ENCODE peak calls at places on chromosomes 2 and 18, in nine cellular contexts. One of them, this sample, is unnamed.

GRCh38 chr2:120442541-120442922 is 96.6 kb downstream of the INHBB start:
- DNase-seq in activated CD8-positive, alpha-beta memory T cell treated with anti-CD3 and anti-CD28 coated beads, Interleukin-2, amount 50 U/mL, for 48 hours: no peak
- DNase-seq in effector CD4-positive, alpha-beta T cell: no peak
- DNase-seq in A673: no peak
- DNase-seq in NCI-H2081: no peak
- DNase-seq in ELR: no peak
- DNase-seq in GM03348: no peak
- DNase-seq in stimulated activated CD8-positive, alpha-beta memory T cell treated with anti-CD3 and anti-CD28 coated beads, Interleukin-2, amount 100 ng/mL, for 48 hours: no peak
- DNase-seq in kidney epithelial cell: no peak
- DNase-seq in this sample: no peak

GRCh38 chr2:72719416-72719815 is 106.4 kb downstream of the EXOC6B start:
- DNase-seq in GM03348: no peak
- DNase-seq in effector CD4-positive, alpha-beta T cell: no peak
- DNase-seq in NCI-H2081: no peak
- DNase-seq in stimulated activated CD8-positive, alpha-beta memory T cell treated with anti-CD3 and anti-CD28 coated beads, Interleukin-2, amount 100 ng/mL, for 48 hours: no peak
- DNase-seq in kidney epithelial cell: peak
- DNase-seq in ELR: peak
- DNase-seq in A673: peak
- DNase-seq in activated CD8-positive, alpha-beta memory T cell treated with anti-CD3 and anti-CD28 coated beads, Interleukin-2, amount 50 U/mL, for 48 hours: no peak
- DNase-seq in this sample: no peak

GRCh38 chr2:230949966-230950832 is 25.2 kb upstream of the GPR55 start:
- DNase-seq in activated CD8-positive, alpha-beta memory T cell treated with anti-CD3 and anti-CD28 coated beads, Interleukin-2, amount 50 U/mL, for 48 hours: no peak
- DNase-seq in stimulated activated CD8-positive, alpha-beta memory T cell treated with anti-CD3 and anti-CD28 coated beads, Interleukin-2, amount 100 ng/mL, for 48 hours: no peak
- DNase-seq in effector CD4-positive, alpha-beta T cell: no peak
- DNase-seq in NCI-H2081: no peak
- DNase-seq in kidney epithelial cell: no peak
- DNase-seq in GM03348: no peak
- DNase-seq in ELR: no peak
- DNase-seq in A673: no peak
- DNase-seq in this sample: no peak

GRCh38 chr18:48711651-48712486 is 173.0 kb downstream of the CTIF start:
- DNase-seq in NCI-H2081: peak
- DNase-seq in activated CD8-positive, alpha-beta memory T cell treated with anti-CD3 and anti-CD28 coated beads, Interleukin-2, amount 50 U/mL, for 48 hours: no peak
- DNase-seq in GM03348: peak
- DNase-seq in stimulated activated CD8-positive, alpha-beta memory T cell treated with anti-CD3 and anti-CD28 coated beads, Interleukin-2, amount 100 ng/mL, for 48 hours: no peak
- DNase-seq in A673: peak
- DNase-seq in kidney epithelial cell: no peak
- DNase-seq in effector CD4-positive, alpha-beta T cell: no peak
- DNase-seq in ELR: peak
- DNase-seq in this sample: no peak

GRCh38 chr2:224650815-224651439 is 65.2 kb downstream of the CCDC195 start:
- DNase-seq in stimulated activated CD8-positive, alpha-beta memory T cell treated with anti-CD3 and anti-CD28 coated beads, Interleukin-2, amount 100 ng/mL, for 48 hours: no peak
- DNase-seq in NCI-H2081: peak
- DNase-seq in ELR: peak
- DNase-seq in GM03348: peak
- DNase-seq in effector CD4-positive, alpha-beta T cell: peak
- DNase-seq in kidney epithelial cell: peak
- DNase-seq in activated CD8-positive, alpha-beta memory T cell treated with anti-CD3 and anti-CD28 coated beads, Interleukin-2, amount 50 U/mL, for 48 hours: no peak
- DNase-seq in A673: peak
- DNase-seq in this sample: no peak

GRCh38 chr2:175461839-175462238 is 280.3 kb upstream of the ATP5MC3 start:
- DNase-seq in NCI-H2081: peak
- DNase-seq in stimulated activated CD8-positive, alpha-beta memory T cell treated with anti-CD3 and anti-CD28 coated beads, Interleukin-2, amount 100 ng/mL, for 48 hours: no peak
- DNase-seq in ELR: no peak
- DNase-seq in GM03348: no peak
- DNase-seq in A673: no peak
- DNase-seq in effector CD4-positive, alpha-beta T cell: no peak
- DNase-seq in activated CD8-positive, alpha-beta memory T cell treated with anti-CD3 and anti-CD28 coated beads, Interleukin-2, amount 50 U/mL, for 48 hours: no peak
- DNase-seq in kidney epithelial cell: no peak
- DNase-seq in this sample: no peak

GRCh38 chr2:71220743-71221142 is 6.2 kb downstream of the PAIP2B start:
- DNase-seq in stimulated activated CD8-positive, alpha-beta memory T cell treated with anti-CD3 and anti-CD28 coated beads, Interleukin-2, amount 100 ng/mL, for 48 hours: no peak
- DNase-seq in activated CD8-positive, alpha-beta memory T cell treated with anti-CD3 and anti-CD28 coated beads, Interleukin-2, amount 50 U/mL, for 48 hours: no peak
- DNase-seq in ELR: no peak
- DNase-seq in kidney epithelial cell: peak
- DNase-seq in NCI-H2081: no peak
- DNase-seq in GM03348: no peak
- DNase-seq in A673: no peak
- DNase-seq in effector CD4-positive, alpha-beta T cell: no peak
- DNase-seq in this sample: no peak

GRCh38 chr2:230913406-230913805 is 11.6 kb downstream of the GPR55 start:
- DNase-seq in effector CD4-positive, alpha-beta T cell: no peak
- DNase-seq in GM03348: no peak
- DNase-seq in activated CD8-positive, alpha-beta memory T cell treated with anti-CD3 and anti-CD28 coated beads, Interleukin-2, amount 50 U/mL, for 48 hours: peak
- DNase-seq in ELR: peak
- DNase-seq in A673: peak
- DNase-seq in kidney epithelial cell: no peak
- DNase-seq in NCI-H2081: no peak
- DNase-seq in stimulated activated CD8-positive, alpha-beta memory T cell treated with anti-CD3 and anti-CD28 coated beads, Interleukin-2, amount 100 ng/mL, for 48 hours: no peak
- DNase-seq in this sample: no peak

GRCh38 chr2:167733750-167734149 is 513.6 kb downstream of the STK39 start:
- DNase-seq in activated CD8-positive, alpha-beta memory T cell treated with anti-CD3 and anti-CD28 coated beads, Interleukin-2, amount 50 U/mL, for 48 hours: no peak
- DNase-seq in ELR: peak
- DNase-seq in kidney epithelial cell: no peak
- DNase-seq in effector CD4-positive, alpha-beta T cell: no peak
- DNase-seq in stimulated activated CD8-positive, alpha-beta memory T cell treated with anti-CD3 and anti-CD28 coated beads, Interleukin-2, amount 100 ng/mL, for 48 hours: no peak
- DNase-seq in NCI-H2081: no peak
- DNase-seq in GM03348: no peak
- DNase-seq in A673: no peak
- DNase-seq in this sample: no peak

GRCh38 chr2:163774862-163775261 is 39.1 kb upstream of the FIGN start:
- DNase-seq in stimulated activated CD8-positive, alpha-beta memory T cell treated with anti-CD3 and anti-CD28 coated beads, Interleukin-2, amount 100 ng/mL, for 48 hours: no peak
- DNase-seq in kidney epithelial cell: peak
- DNase-seq in NCI-H2081: no peak
- DNase-seq in effector CD4-positive, alpha-beta T cell: no peak
- DNase-seq in A673: no peak
- DNase-seq in GM03348: peak
- DNase-seq in ELR: peak
- DNase-seq in activated CD8-positive, alpha-beta memory T cell treated with anti-CD3 and anti-CD28 coated beads, Interleukin-2, amount 50 U/mL, for 48 hours: no peak
- DNase-seq in this sample: no peak

GRCh38 chr2:154392256-154392655 is 306.2 kb upstream of the KCNJ3 start:
- DNase-seq in A673: no peak
- DNase-seq in activated CD8-positive, alpha-beta memory T cell treated with anti-CD3 and anti-CD28 coated beads, Interleukin-2, amount 50 U/mL, for 48 hours: no peak
- DNase-seq in ELR: no peak
- DNase-seq in stimulated activated CD8-positive, alpha-beta memory T cell treated with anti-CD3 and anti-CD28 coated beads, Interleukin-2, amount 100 ng/mL, for 48 hours: no peak
- DNase-seq in kidney epithelial cell: no peak
- DNase-seq in GM03348: no peak
- DNase-seq in effector CD4-positive, alpha-beta T cell: no peak
- DNase-seq in NCI-H2081: no peak
- DNase-seq in this sample: no peak

GRCh38 chr2:85291425-85292023 is 36.3 kb downstream of the TGOLN2 start:
- DNase-seq in stimulated activated CD8-positive, alpha-beta memory T cell treated with anti-CD3 and anti-CD28 coated beads, Interleukin-2, amount 100 ng/mL, for 48 hours: no peak
- DNase-seq in activated CD8-positive, alpha-beta memory T cell treated with anti-CD3 and anti-CD28 coated beads, Interleukin-2, amount 50 U/mL, for 48 hours: no peak
- DNase-seq in ELR: no peak
- DNase-seq in effector CD4-positive, alpha-beta T cell: no peak
- DNase-seq in GM03348: no peak
- DNase-seq in A673: no peak
- DNase-seq in kidney epithelial cell: no peak
- DNase-seq in NCI-H2081: no peak
- DNase-seq in this sample: no peak

GRCh38 chr2:217451634-217452033 is 551.2 kb downstream of the TNS1 start:
- DNase-seq in ELR: peak
- DNase-seq in NCI-H2081: no peak
- DNase-seq in kidney epithelial cell: peak
- DNase-seq in activated CD8-positive, alpha-beta memory T cell treated with anti-CD3 and anti-CD28 coated beads, Interleukin-2, amount 50 U/mL, for 48 hours: no peak
- DNase-seq in A673: no peak
- DNase-seq in stimulated activated CD8-positive, alpha-beta memory T cell treated with anti-CD3 and anti-CD28 coated beads, Interleukin-2, amount 100 ng/mL, for 48 hours: no peak
- DNase-seq in effector CD4-positive, alpha-beta T cell: no peak
- DNase-seq in GM03348: peak
- DNase-seq in this sample: no peak

GRCh38 chr2:61340242-61340641 is 130.6 kb downstream of the USP34 start:
- DNase-seq in GM03348: no peak
- DNase-seq in activated CD8-positive, alpha-beta memory T cell treated with anti-CD3 and anti-CD28 coated beads, Interleukin-2, amount 50 U/mL, for 48 hours: no peak
- DNase-seq in effector CD4-positive, alpha-beta T cell: no peak
- DNase-seq in NCI-H2081: no peak
- DNase-seq in A673: peak
- DNase-seq in kidney epithelial cell: no peak
- DNase-seq in stimulated activated CD8-positive, alpha-beta memory T cell treated with anti-CD3 and anti-CD28 coated beads, Interleukin-2, amount 100 ng/mL, for 48 hours: no peak
- DNase-seq in ELR: peak
- DNase-seq in this sample: no peak

GRCh38 chr2:23545811-23546210 is 160.8 kb downstream of the KLHL29 start:
- DNase-seq in kidney epithelial cell: no peak
- DNase-seq in A673: no peak
- DNase-seq in stimulated activated CD8-positive, alpha-beta memory T cell treated with anti-CD3 and anti-CD28 coated beads, Interleukin-2, amount 100 ng/mL, for 48 hours: no peak
- DNase-seq in ELR: no peak
- DNase-seq in NCI-H2081: peak
- DNase-seq in GM03348: no peak
- DNase-seq in effector CD4-positive, alpha-beta T cell: no peak
- DNase-seq in activated CD8-positive, alpha-beta memory T cell treated with anti-CD3 and anti-CD28 coated beads, Interleukin-2, amount 50 U/mL, for 48 hours: no peak
- DNase-seq in this sample: no peak